ENCODE peak calls at places on chromosomes 7 and 10, in four cellular contexts. Y, P, A and H are unnamed samples. For H3K4me1, the result is how much of the 10 kb centered on the place peaks cover.

GRCh38 chr10:23344251-23344841 is at the start of gene C10orf67:
- DNase-seq in Y (peak), P (peak), A (peak), H (peak)

GRCh38 chr10:132390455-132391371 is 6.3 kb upstream of the PWWP2B start:
- DNase-seq in Y (no peak), P (peak), A (no peak), H (no peak)

GRCh38 chr7:156147771-156148504 is 335.7 kb upstream of the SHH start:
- DNase-seq in Y (no peak), P (no peak), A (no peak), H (no peak)

GRCh38 chr10:84493951-84494848 is 165.8 kb downstream of the CCSER2 start:
- DNase-seq in Y (no peak), P (no peak), A (peak), H (no peak)

GRCh38 chr10:1896153-1896552 is 158.8 kb upstream of the ADARB2 start:
- DNase-seq in Y (no peak), P (no peak), A (no peak), H (no peak)

GRCh38 chr7:96282835-96283234 is 39.1 kb downstream of the SLC25A13 start:
- DNase-seq in Y (no peak), P (no peak), A (no peak), H (no peak)

GRCh38 chr7:106050002-106050742 is 61.9 kb downstream of the SYPL1 start:
- DNase-seq in Y (no peak), P (peak), A (no peak), H (no peak)

GRCh38 chr7:84624927-84625326 is 430.3 kb upstream of the SEMA3A start:
- DNase-seq in Y (no peak), P (no peak), A (no peak), H (no peak)

GRCh38 chr7:92633211-92633906 is 43.2 kb upstream of the FAM133B start:
- DNase-seq in Y (peak), P (no peak), A (peak), H (peak)

GRCh38 chr7:92910076-92910475 is 73.7 kb upstream of the CDK6 start:
- DNase-seq in Y (no peak), P (no peak), A (no peak), H (no peak)

GRCh38 chr7:135262623-135263320 is 29.1 kb downstream of the STRA8 start:
- DNase-seq in Y (no peak), P (no peak), A (no peak), H (no peak)

GRCh38 chr7:3000566-3000965 is 43.1 kb downstream of the CARD11 start:
- DNase-seq in Y (no peak), P (no peak), A (no peak), H (no peak)

GRCh38 chr10:87538092-87538795 is 33.6 kb downstream of the MINPP1 start:
- DNase-seq in Y (no peak), P (no peak), A (no peak), H (no peak)

GRCh38 chr7:135980665-135981180 is 3.6 kb upstream of the MTPN start:
- DNase-seq in Y (peak), P (no peak), A (no peak), H (no peak)

GRCh38 chr7:50069613-50070012 is 23.4 kb downstream of the ZPBP start:
- DNase-seq in Y (peak), P (no peak), A (no peak), H (no peak)

GRCh38 chr10:94197241-94197640 is 165.5 kb downstream of the NOC3L start:
- DNase-seq in Y (no peak), P (no peak), A (no peak), H (no peak)

GRCh38 chr10:131049051-131049450 is 262.5 kb downstream of the TCERG1L start:
- DNase-seq in Y (no peak), P (no peak), A (no peak), H (no peak)

GRCh38 chr7:90267263-90267858 is 22.4 kb downstream of the CFAP69 start:
- DNase-seq in Y (no peak), P (no peak), A (no peak), H (no peak)

GRCh38 chr10:117454502-117454901 is 79.3 kb upstream of the PDZD8 start:
- DNase-seq in Y (no peak), P (no peak), A (no peak), H (no peak)

GRCh38 chr7:132557489-132558044 is 18.7 kb downstream of the PLXNA4 start:
- DNase-seq in Y (no peak), P (no peak), A (no peak), H (no peak)

GRCh38 chr10:52283174-52283573 is 30.9 kb upstream of the DKK1 start:
- DNase-seq in Y (no peak), P (no peak), A (no peak), H (no peak)

GRCh38 chr10:99523251-99523773 is 9.4 kb upstream of the NKX2-3 start:
- DNase-seq in Y (no peak), P (no peak), A (no peak), H (peak)

GRCh38 chr7:94049615-94050014 is 45.5 kb upstream of the BET1 start:
- DNase-seq in Y (no peak), P (no peak), A (no peak), H (no peak)

GRCh38 chr7:94047965-94048364 is 43.8 kb upstream of the BET1 start:
- DNase-seq in Y (no peak), P (no peak), A (no peak), H (no peak)

GRCh38 chr7:94053532-94053931 is 49.4 kb upstream of the BET1 start:
- DNase-seq in Y (no peak), P (no peak), A (no peak), H (no peak)

GRCh38 chr7:94052398-94053180 is 48.4 kb upstream of the BET1 start:
- DNase-seq in Y (no peak), P (no peak), A (no peak), H (no peak)

DNA sequence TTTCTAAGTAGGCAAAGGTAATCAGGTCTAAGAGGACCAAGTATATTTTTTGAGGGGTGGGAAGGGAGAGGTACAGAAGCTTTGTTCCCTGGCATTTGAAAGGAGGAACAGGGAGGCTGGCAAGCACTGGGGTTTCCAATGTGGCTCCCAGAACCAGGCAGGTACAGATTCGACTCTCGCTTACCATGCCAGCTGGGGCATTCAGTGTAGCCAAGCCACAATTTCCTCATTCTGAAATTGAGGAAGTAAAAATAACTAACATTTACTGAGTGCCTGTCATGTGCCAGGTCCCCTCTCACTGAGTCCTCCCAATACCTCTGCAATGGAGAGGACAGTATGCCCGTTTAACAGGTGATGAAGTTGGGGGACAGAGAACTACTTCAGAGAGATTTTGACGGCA is 45.9 kb upstream of the BET1 start:
- DNase-seq in Y (peak), P (peak), A (no peak), H (no peak)
- H3K4me1 ChIP-seq in Y (under half), P (under half), A (under half), H (under half)

GRCh38 chr10:71636588-71636987 is 83.0 kb downstream of the C10orf105 start:
- DNase-seq in Y (no peak), P (no peak), A (no peak), H (no peak)
- H3K4me1 ChIP-seq in Y (under half), P (under half), A (under half), H (under half)

DNA sequence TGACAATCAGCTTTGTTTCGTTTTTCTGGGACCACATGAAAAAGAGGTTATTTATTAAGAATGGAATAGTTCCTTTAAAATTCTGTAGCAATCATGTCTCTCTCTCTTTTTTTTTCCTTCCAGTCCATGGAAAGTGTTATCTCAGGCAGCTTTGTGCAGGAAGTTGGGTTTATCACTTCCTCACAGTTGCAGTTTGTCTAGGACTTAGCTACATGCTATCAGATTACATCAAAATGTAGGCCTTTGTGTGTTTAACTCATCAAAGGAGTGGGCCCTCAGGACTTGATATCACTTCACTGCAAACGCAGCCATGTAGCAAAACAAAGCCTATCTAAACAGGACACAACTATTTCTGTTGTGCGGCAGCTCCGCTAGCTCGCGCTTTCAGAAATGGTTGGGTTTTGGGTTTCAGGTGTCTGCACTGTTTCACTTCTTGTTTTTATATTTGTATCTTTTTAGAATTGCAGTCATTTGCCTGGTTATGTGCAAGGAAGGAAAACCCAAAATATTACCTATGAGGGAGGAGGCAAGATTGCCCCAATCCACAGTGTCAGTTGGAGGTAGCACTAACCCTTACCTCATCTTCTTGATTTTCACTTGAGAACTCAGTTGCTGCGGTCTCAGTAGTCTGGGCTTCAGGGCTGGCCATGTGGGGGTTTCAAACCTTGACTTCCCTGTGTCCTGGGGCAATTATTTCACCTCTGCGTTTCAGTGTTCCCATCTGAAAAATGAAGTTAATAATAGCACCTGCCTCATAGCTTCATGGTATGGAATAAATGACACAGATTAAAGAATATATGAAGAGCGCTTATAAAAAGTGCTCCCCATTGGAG is 66.7 kb downstream of the HHEX start:
- DNase-seq in Y (no peak), P (no peak), A (no peak), H (no peak)
- H3K4me1 ChIP-seq in Y (under half), P (under half), A (half or more), H (under half)

GRCh38 chr7:4951903-4952636 is 6.9 kb downstream of the MMD2 start:
- DNase-seq in Y (no peak), P (no peak), A (no peak), H (no peak)
- H3K4me1 ChIP-seq in Y (under half), P (under half), A (under half), H (under half)